ENCODE peak calls at places on chromosomes 11 and 22, in five cellular contexts. S is ascending aorta, I is heart right ventricle, M is tibial artery, F is mammary epithelial cell. D is an unnamed sample.

GRCh38 chr22:46070215-46070721 is 80.1 kb upstream of the PPARA start:
- DNase-seq in S (peak), I (peak), M (peak), F (peak), D (peak)

GRCh38 chr11:66418986-66419308 is 1.9 kb upstream of the NPAS4 start:
- DNase-seq in S (no peak), I (no peak), M (no peak), F (no peak), D (no peak)

GRCh38 chr11:66126808-66127555 is 56.9 kb downstream of the PACS1 start:
- DNase-seq in S (peak), I (peak), M (peak), F (peak), D (peak)

GRCh38 chr11:94654201-94654600 is 87.0 kb downstream of the PIWIL4 start:
- DNase-seq in S (no peak), I (no peak), M (no peak), F (no peak), D (no peak)

GRCh38 chr22:22431271-22432220 is 77.0 kb downstream of the ZNF280B start:
- DNase-seq in S (no peak), I (peak), M (no peak), F (peak), D (no peak)

GRCh38 chr22:40911772-40912171 is 39.4 kb upstream of the RBX1 start:
- DNase-seq in S (no peak), I (no peak), M (no peak), F (no peak), D (no peak)

GRCh38 chr11:107591098-107591445 is at the start of gene ELMOD1:
- DNase-seq in S (no peak), I (peak), M (peak), F (peak), D (no peak)

GRCh38 chr11:47858169-47858543 is 10.0 kb upstream of the NUP160 start:
- DNase-seq in S (no peak), I (no peak), M (no peak), F (peak), D (no peak)

GRCh38 chr11:115317428-115318185 is 186.6 kb downstream of the CADM1 start:
- DNase-seq in S (no peak), I (no peak), M (no peak), F (no peak), D (no peak)

GRCh38 chr11:69642913-69643632 is 2.1 kb downstream of the CCND1 start:
- DNase-seq in S (peak), I (peak), M (peak), F (peak), D (peak)

GRCh38 chr11:6405837-6406236 is 13.1 kb downstream of the APBB1 start:
- DNase-seq in S (no peak), I (no peak), M (no peak), F (no peak), D (no peak)

GRCh38 chr11:59901306-59901705 is 22.7 kb downstream of the OOSP3 start:
- DNase-seq in S (no peak), I (peak), M (no peak), F (peak), D (peak)

GRCh38 chr11:1149545-1149944 is 8.2 kb upstream of the MUC5AC start:
- DNase-seq in S (no peak), I (no peak), M (peak), F (no peak), D (no peak)

GRCh38 chr11:86695391-86695790 is 23.0 kb upstream of the ME3 start:
- DNase-seq in S (no peak), I (no peak), M (no peak), F (no peak), D (no peak)

GRCh38 chr11:35101223-35101622 is 37.7 kb upstream of the CD44 start:
- DNase-seq in S (no peak), I (no peak), M (no peak), F (no peak), D (no peak)

GRCh38 chr11:123580557-123581275 is 73.7 kb downstream of the SCN3B start:
- DNase-seq in S (no peak), I (peak), M (no peak), F (peak), D (peak)

GRCh38 chr11:103448966-103449365 is 339.7 kb downstream of the DYNC2H1 start:
- DNase-seq in S (no peak), I (no peak), M (no peak), F (no peak), D (no peak)

GRCh38 chr11:6817668-6818067 is 18.2 kb upstream of the OR6A2 start:
- DNase-seq in S (no peak), I (no peak), M (no peak), F (no peak), D (no peak)

GRCh38 chr22:30423296-30423958 is 2.1 kb upstream of the MTFP1 start:
- DNase-seq in S (peak), I (no peak), M (peak), F (peak), D (peak)

GRCh38 chr22:41178425-41178975 is 26.6 kb upstream of the L3MBTL2 start:
- DNase-seq in S (peak), I (peak), M (peak), F (no peak), D (peak)

GRCh38 chr22:46050916-46051614 is 74.1 kb upstream of the WNT7B start:
- DNase-seq in S (peak), I (no peak), M (peak), F (no peak), D (no peak)

GRCh38 chr11:1920128-1920908 is 815 bp downstream of the TNNT3 start:
- DNase-seq in S (no peak), I (no peak), M (no peak), F (no peak), D (no peak)

GRCh38 chr11:36123353-36124220 is 165.6 kb downstream of the COMMD9 start:
- DNase-seq in S (no peak), I (no peak), M (no peak), F (no peak), D (no peak)

GRCh38 chr11:93198221-93198650 is 445 bp upstream of the SLC36A4 start:
- DNase-seq in S (no peak), I (no peak), M (no peak), F (peak), D (no peak)

DNA sequence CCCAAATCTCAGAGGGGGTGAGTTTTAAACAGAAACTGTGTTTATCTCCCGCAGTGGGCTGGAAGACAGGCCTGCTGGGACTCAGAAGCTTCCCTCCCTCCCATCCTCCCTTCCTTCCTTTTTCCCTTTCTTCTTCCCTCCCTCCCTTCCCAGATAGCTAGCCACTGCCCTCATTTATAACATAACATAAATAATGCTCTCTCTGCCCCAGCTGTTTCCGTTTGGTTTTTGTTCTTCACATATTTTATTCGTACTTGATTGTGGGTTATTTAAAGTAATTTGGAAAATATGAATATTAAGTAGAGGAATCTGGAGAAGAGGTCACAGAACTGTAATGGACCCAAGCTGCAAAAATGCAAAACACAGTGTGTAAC is 140.9 kb downstream of the TEAD1 start:
- DNase-seq in S (no peak), I (no peak), M (no peak), F (no peak), D (no peak)
- H3K4me3 ChIP-seq in S (peak), I (no peak), M (peak), F (no peak), D (no peak)

GRCh38 chr11:110478410-110478809 is 48.7 kb downstream of the FDX1 start:
- DNase-seq in S (no peak), I (no peak), M (no peak), F (no peak), D (no peak)
- TF ChIP-seq CTCF in S (no peak), I (no peak), M (no peak), F (no peak), D (no peak)

DNA sequence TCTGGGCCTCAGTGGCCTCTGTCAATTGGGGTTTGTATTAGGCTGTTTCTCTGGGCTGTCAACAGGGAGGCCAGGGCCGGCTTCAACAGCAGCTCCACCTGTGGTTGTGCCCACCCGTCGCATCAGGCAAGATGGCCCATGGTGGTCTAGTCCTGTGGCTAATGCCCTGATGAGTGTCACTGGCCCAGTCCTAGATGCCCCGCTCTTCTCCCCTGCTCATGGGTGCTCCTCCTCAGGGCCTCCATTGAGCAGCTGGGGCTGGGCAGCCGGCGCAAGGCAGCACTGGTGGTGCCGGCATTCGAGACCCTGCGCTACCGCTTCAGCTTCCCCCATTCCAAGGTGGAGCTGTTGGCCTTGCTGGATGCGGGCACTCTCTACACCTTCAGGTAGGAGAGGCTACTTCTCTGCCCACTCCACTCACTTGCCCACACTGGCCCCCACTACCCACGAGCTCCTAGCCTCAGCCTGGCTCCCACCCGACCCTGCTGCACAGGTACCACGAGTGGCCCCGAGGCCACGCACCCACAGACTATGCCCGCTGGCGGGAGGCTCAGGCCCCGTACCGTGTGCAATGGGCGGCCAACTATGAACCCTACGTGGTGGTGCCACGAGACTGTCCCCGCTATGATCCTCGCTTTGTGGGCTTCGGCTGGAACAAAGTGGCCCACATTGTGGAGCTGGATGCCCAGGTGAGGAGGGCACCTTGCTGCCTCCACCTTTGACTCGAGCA is 5.4 kb downstream of the LARGE2 start:
- DNase-seq in S (no peak), I (no peak), M (peak), F (no peak), D (no peak)
- H3K4me3 ChIP-seq in S (no peak), I (no peak), M (no peak), F (no peak), D (no peak)

GRCh38 chr11:77874206-77874605 is 53.3 kb downstream of the AAMDC start:
- DNase-seq in S (no peak), I (no peak), M (no peak), F (no peak), D (no peak)

GRCh38 chr11:77882396-77882795 is 61.5 kb downstream of the AAMDC start:
- DNase-seq in S (no peak), I (no peak), M (no peak), F (no peak), D (no peak)

GRCh38 chr11:77883775-77884174 is 62.8 kb downstream of the AAMDC start:
- DNase-seq in S (no peak), I (no peak), M (no peak), F (no peak), D (no peak)

GRCh38 chr11:77876045-77876444 is 55.1 kb downstream of the AAMDC start:
- DNase-seq in S (no peak), I (no peak), M (no peak), F (no peak), D (no peak)

GRCh38 chr11:77879218-77879617 is 58.3 kb downstream of the AAMDC start:
- DNase-seq in S (peak), I (peak), M (no peak), F (no peak), D (no peak)
- TF ChIP-seq CTCF in S (no peak), I (no peak), M (no peak), F (no peak), D (no peak)

GRCh38 chr11:125494601-125494986 is 1.5 kb downstream of the FEZ1 start:
- DNase-seq in S (no peak), I (no peak), M (no peak), F (no peak), D (no peak)
- H3K4me3 ChIP-seq in S (peak), I (peak), M (peak), F (peak), D (no peak)

GRCh38 chr22:39422721-39423120 is 23.1 kb downstream of the TAB1 start:
- DNase-seq in S (no peak), I (no peak), M (no peak), F (no peak), D (no peak)
- TF ChIP-seq CTCF in S (no peak), I (no peak), M (no peak), F (no peak), D (no peak)

DNA sequence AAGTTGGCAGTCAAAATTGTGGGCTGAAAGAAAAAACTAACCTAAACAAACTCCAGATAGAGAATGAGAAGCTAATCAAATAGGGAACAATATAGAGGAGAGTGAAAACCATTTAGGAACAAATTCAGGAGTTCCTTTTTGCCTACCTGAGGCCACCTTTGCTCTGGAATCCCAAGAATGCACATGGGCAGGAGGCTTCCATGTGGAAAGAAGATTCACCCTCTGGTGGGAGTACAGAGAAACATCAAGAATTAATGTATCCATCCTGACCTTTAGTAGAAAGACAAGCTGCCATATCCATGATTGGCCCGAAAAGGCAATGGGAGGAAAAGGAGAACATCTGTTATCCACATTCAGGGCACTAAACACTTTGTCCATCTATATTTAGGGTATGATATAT is 35.0 kb upstream of the MRGPRX1 start:
- DNase-seq in S (no peak), I (no peak), M (no peak), F (no peak), D (no peak)
- H3K4me3 ChIP-seq in S (no peak), I (no peak), M (no peak), F (no peak), D (no peak)

GRCh38 chr11:96466607-96467006 is 76.8 kb downstream of the JRKL start:
- DNase-seq in S (no peak), I (no peak), M (no peak), F (no peak), D (no peak)

GRCh38 chr11:96474263-96474662 is 84.5 kb downstream of the JRKL start:
- DNase-seq in S (no peak), I (no peak), M (no peak), F (peak), D (no peak)

GRCh38 chr11:96470521-96470920 is 80.7 kb downstream of the JRKL start:
- DNase-seq in S (no peak), I (no peak), M (no peak), F (no peak), D (no peak)

DNA sequence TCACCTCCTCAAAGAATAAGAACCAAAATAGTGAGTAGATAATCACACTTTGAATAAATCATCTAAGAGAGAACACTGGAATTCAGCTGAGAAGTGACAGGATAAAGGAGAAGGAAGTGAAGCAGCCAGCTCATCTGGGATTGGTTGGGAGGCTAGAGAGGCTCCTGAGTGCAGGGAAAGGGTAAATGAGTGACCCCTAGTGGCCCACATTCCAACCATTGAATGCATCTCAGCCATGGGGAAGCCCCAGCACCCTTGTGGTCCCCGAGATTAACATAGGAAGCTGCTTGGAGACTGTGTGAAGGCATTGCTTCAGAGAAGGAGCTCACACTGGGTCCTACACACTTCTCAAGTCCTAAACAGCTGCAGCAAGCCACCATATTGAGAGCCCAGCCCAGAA is 82.3 kb downstream of the JRKL start:
- DNase-seq in S (no peak), I (no peak), M (no peak), F (no peak), D (no peak)
- TF ChIP-seq CTCF in S (no peak), I (no peak), M (no peak), F (no peak), D (no peak)

GRCh38 chr22:38454361-38455062 is 487 bp downstream of the KCNJ4 start:
- DNase-seq in S (no peak), I (no peak), M (no peak), F (no peak), D (no peak)

GRCh38 chr22:38453065-38453672 is 1.8 kb downstream of the KCNJ4 start:
- DNase-seq in S (no peak), I (no peak), M (no peak), F (no peak), D (no peak)

GRCh38 chr22:38455063-38455529 is at the start of gene KCNJ4:
- DNase-seq in S (no peak), I (no peak), M (no peak), F (no peak), D (no peak)

GRCh38 chr22:38452373-38453064 is 2.5 kb downstream of the KCNJ4 start:
- DNase-seq in S (peak), I (peak), M (peak), F (no peak), D (no peak)

DNA sequence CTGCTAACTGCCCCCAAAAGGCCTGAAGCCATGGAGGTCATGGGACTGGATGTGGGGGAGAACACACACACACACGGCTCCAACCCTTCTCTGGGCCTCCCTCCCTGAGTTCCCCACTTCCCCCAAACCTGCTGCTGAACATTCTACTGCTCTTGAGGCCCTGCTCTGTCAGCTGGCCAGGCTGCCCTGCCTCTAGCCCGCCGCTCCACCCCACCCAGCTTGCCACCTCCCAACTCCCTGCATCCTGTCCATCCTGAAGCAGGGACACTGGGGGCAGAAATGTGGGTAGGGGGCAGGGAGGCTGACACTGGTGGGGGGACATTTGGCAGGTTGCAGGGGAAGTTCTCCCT is 1.0 kb downstream of the KCNJ4 start:
- DNase-seq in S (no peak), I (no peak), M (no peak), F (no peak), D (no peak)
- H3K4me3 ChIP-seq in S (no peak), I (peak), M (no peak), F (no peak), D (no peak)

GRCh38 chr11:134277176-134278001 is 1.2 kb downstream of the GLB1L3 start:
- DNase-seq in S (peak), I (no peak), M (no peak), F (no peak), D (peak)

GRCh38 chr11:134275188-134275533 is 1.0 kb upstream of the GLB1L3 start:
- DNase-seq in S (no peak), I (no peak), M (no peak), F (no peak), D (no peak)

GRCh38 chr11:134278356-134278755 is 2.2 kb downstream of the GLB1L3 start:
- DNase-seq in S (no peak), I (no peak), M (no peak), F (no peak), D (peak)

GRCh38 chr11:134275534-134276395 is at the start of gene GLB1L3:
- DNase-seq in S (peak), I (no peak), M (no peak), F (peak), D (peak)

DNA sequence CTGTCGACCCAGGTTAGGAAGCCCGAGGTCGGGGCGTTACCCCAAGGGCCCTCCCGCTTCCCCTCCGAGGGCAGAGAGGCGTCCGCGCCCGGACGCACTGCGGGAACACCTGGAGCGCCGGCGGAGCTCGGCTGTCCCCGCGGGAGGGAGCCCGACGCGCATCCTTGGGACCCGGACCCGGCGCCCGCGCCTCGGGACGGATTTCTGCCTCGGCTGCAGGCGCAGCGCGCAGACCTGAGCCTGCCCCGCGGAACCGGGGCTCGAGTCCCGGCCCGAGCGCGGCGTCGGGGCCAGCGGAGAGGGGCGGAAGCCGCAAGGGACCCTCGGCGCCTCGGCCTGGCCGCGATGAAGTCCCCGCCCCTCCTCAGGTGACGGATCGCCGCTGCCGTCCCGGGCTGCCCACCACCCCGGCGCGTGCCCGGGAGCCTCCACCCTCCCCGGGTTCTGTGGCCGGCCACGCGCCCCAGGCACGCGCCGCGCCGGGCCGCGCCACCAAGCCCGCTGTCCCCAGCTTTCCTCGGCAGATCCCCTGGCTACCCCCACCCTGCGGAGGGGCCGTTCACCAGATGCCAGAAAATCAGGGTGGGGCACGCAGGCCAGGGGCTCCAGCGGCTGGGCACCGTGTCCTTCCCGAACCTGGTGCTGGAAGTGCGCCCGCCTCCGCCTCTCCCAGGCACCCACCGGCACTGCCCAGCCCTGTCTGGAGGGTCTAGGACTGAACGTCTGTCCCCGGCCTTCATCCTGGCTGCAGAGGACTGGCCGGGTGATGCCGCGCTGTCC is 407 bp downstream of the GLB1L3 start:
- DNase-seq in S (peak), I (no peak), M (no peak), F (no peak), D (no peak)
- TF ChIP-seq CTCF in S (no peak), I (no peak), M (no peak), F (no peak), D (no peak)